ENCODE peak calls at places on chromosomes 16 and 17, in six cellular contexts. C, V, M, H, P and D are unnamed samples.
A peak's percentile ranks its signal among the peaks of the same experiment; 100 is the strongest.

GRCh38 chr17:28388106-28388505 is 16.6 kb downstream of the SARM1 start:
- DNase-seq in C (no peak), V (no peak), M (no peak), H (no peak), P (no peak), D (no peak)

GRCh38 chr16:20898938-20899502 is 1.1 kb downstream of the DCUN1D3 start:
- DNase-seq in C (no peak), V (no peak), M (peak; percentile 56), H (no peak), P (no peak), D (no peak)

GRCh38 chr16:56269276-56269675 is 78.0 kb downstream of the GNAO1 start:
- DNase-seq in C (no peak), V (no peak), M (no peak), H (no peak), P (no peak), D (no peak)

GRCh38 chr17:74840989-74841666 is 18.6 kb downstream of the GRIN2C start:
- DNase-seq in C (no peak), V (no peak), M (peak; percentile 28), H (no peak), P (peak; percentile 37), D (no peak)

GRCh38 chr17:78532311-78532710 is 44.9 kb downstream of the DNAH17 start:
- DNase-seq in C (no peak), V (no peak), M (no peak), H (no peak), P (no peak), D (no peak)

GRCh38 chr17:9217151-9218067 is 196.1 kb downstream of the NTN1 start:
- DNase-seq in C (no peak), V (no peak), M (peak; percentile 18), H (no peak), P (no peak), D (no peak)

GRCh38 chr17:35726609-35727460 is 4.6 kb upstream of the RASL10B start:
- DNase-seq in C (no peak), V (no peak), M (peak; percentile 66), H (no peak), P (no peak), D (no peak)

GRCh38 chr17:43591750-43592562 is 45.8 kb upstream of the ETV4 start:
- DNase-seq in C (no peak), V (no peak), M (no peak), H (no peak), P (no peak), D (no peak)

GRCh38 chr17:27974045-27974436 is 68.4 kb upstream of the NLK start:
- DNase-seq in C (no peak), V (no peak), M (no peak), H (no peak), P (no peak), D (no peak)

GRCh38 chr17:9240659-9241370 is 219.5 kb downstream of the NTN1 start:
- DNase-seq in C (no peak), V (peak; percentile 25), M (peak; percentile 35), H (no peak), P (peak; percentile 17), D (no peak)

GRCh38 chr16:49674990-49675389 is 180.9 kb downstream of the ZNF423 start:
- DNase-seq in C (no peak), V (no peak), M (no peak), H (no peak), P (no peak), D (no peak)

GRCh38 chr17:83029571-83029970 is 49.8 kb upstream of the METRNL start:
- DNase-seq in C (no peak), V (no peak), M (no peak), H (no peak), P (no peak), D (no peak)

GRCh38 chr17:82320956-82321927 is 3.8 kb upstream of the CD7 start:
- DNase-seq in C (no peak), V (no peak), M (no peak), H (peak; percentile 85), P (peak; percentile 82), D (peak; percentile 88)

GRCh38 chr16:7268182-7268581 is 64.5 kb upstream of the RBFOX1 start:
- DNase-seq in C (no peak), V (peak; percentile 41), M (peak; percentile 44), H (no peak), P (peak; percentile 49), D (peak; percentile 6)

GRCh38 chr16:26005336-26005735 is 313.6 kb downstream of the HS3ST4 start:
- DNase-seq in C (no peak), V (no peak), M (no peak), H (no peak), P (no peak), D (no peak)

GRCh38 chr17:35700157-35700556 is 31.3 kb upstream of the RASL10B start:
- DNase-seq in C (no peak), V (no peak), M (no peak), H (no peak), P (no peak), D (no peak)

GRCh38 chr16:59342669-59343068 is 608.6 kb upstream of the GOT2 start:
- DNase-seq in C (no peak), V (no peak), M (no peak), H (no peak), P (no peak), D (no peak)

GRCh38 chr16:87897563-87898505 is 28.5 kb upstream of the SLC7A5 start:
- DNase-seq in C (no peak), V (no peak), M (no peak), H (no peak), P (no peak), D (no peak)

GRCh38 chr17:78174870-78175642 is 6.7 kb downstream of the SYNGR2 start:
- DNase-seq in C (no peak), V (no peak), M (no peak), H (no peak), P (no peak), D (no peak)

GRCh38 chr17:5629133-5629532 is 44.8 kb upstream of the NLRP1 start:
- DNase-seq in C (no peak), V (no peak), M (no peak), H (no peak), P (no peak), D (no peak)

GRCh38 chr16:27826081-27826892 is 237.2 kb downstream of the GSG1L start:
- DNase-seq in C (no peak), V (no peak), M (no peak), H (no peak), P (no peak), D (no peak)

GRCh38 chr16:566475-567361 is at the start of gene NHLRC4:
- DNase-seq in C (no peak), V (no peak), M (peak; percentile 50), H (peak; percentile 96), P (peak; percentile 90), D (peak; percentile 97)

GRCh38 chr16:57284206-57284951 is at the start of gene PLLP:
- DNase-seq in C (no peak), V (no peak), M (no peak), H (peak; percentile 77), P (peak; percentile 86), D (peak; percentile 78)

GRCh38 chr17:47851764-47852112 is 775 bp upstream of the SP6 start:
- DNase-seq in C (no peak), V (no peak), M (no peak), H (no peak), P (peak; percentile 41), D (no peak)

GRCh38 chr17:77741109-77741508 is 217.4 kb upstream of the TNRC6C start:
- DNase-seq in C (no peak), V (peak; percentile 23), M (no peak), H (no peak), P (peak; percentile 41), D (no peak)

GRCh38 chr16:67942200-67942509 is 1.8 kb downstream of the LCAT start:
- DNase-seq in C (no peak), V (peak; percentile 49), M (peak; percentile 61), H (peak; percentile 72), P (peak; percentile 71), D (peak; percentile 74)

GRCh38 chr16:67940436-67941089 is 3.4 kb downstream of the LCAT start:
- DNase-seq in C (no peak), V (no peak), M (no peak), H (no peak), P (no peak), D (no peak)

GRCh38 chr16:67936876-67937605 is 391 bp upstream of the PSMB10 start:
- DNase-seq in C (peak; percentile 65), V (no peak), M (no peak), H (peak; percentile 83), P (no peak), D (peak; percentile 86)

GRCh38 chr16:67941469-67942199 is 2.3 kb downstream of the LCAT start:
- DNase-seq in C (no peak), V (no peak), M (no peak), H (no peak), P (no peak), D (no peak)

GRCh38 chr16:67939507-67940435 is 3.1 kb upstream of the PSMB10 start:
- DNase-seq in C (no peak), V (no peak), M (no peak), H (no peak), P (no peak), D (no peak)
- TF ChIP-seq POLR2A in C (peak; percentile 66), V (no peak), M (no peak), H (no peak), P (no peak), D (no peak)

DNA sequence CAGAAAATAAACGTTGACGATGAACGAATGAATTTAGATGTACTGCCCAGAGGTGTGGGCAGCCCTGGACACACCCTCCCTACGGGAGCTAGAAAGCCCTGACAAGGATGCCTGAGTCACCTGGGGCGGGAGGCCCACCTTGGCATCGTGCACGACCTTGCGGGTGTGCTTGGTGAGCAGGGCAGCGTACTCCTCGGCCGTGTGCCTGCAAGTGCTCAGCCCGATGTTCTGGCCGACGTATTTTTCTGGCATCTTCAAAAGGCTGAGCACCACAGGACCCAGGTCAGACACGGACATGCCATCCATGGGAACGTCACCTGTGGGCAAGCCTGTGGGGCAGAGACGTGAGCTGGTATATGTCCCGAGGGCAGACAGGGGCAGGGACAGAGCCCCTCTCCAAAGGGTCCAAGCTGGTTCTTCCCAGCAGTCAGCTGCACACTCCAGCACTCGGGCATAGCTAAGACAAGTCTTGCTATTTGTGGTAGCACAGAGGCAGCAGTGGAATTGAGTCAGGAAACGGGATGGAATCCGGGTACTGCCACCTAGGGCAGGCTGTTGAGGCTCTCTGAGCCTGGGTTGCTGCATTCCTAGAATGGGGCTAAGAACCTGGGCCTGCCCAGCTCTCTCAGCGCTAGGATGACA is 10.8 kb downstream of the NMRAL1 start:
- DNase-seq in C (no peak), V (no peak), M (no peak), H (no peak), P (no peak), D (no peak)
- TF ChIP-seq TAF1 in C (no peak), V (no peak), M (no peak), H (no peak), P (no peak), D (no peak)

DNA sequence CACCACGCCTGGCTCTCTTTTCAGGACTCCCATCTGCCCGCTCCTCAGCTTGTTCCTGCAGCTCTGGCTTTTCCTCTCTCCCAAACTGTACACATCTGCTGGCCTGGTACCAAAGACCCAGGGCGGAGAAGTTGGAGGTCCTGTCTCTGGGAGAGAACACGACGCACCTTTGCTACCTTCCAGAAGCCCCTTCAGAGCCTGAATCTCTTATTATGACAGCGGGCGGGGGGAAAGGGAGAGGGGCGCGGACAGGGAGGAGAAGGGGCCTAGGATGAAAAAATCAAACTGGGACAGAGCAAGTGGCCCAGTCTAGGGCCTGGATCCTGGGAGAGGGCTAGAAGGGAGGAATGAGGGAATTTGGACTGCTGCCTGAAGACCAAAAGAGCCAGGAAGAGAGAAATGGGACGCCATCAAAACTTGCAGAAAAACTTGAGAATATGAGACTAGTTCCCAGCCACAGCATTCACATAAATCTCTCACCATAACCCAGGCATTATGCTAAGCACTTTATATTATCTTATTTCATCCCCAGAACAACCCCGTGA is 2.5 kb upstream of the PER1 start:
- DNase-seq in C (no peak), V (no peak), M (no peak), H (no peak), P (no peak), D (no peak)
- TF ChIP-seq POLR2A in C (no peak), V (peak; percentile 4), M (no peak), H (no peak), P (no peak), D (no peak)

GRCh38 chr16:2043296-2043979 is 4.2 kb downstream of the NTHL1 start:
- DNase-seq in C (no peak), V (no peak), M (no peak), H (no peak), P (no peak), D (no peak)
- TF ChIP-seq TAF1 in C (no peak), V (no peak), M (no peak), H (no peak), P (no peak), D (no peak)